ENCODE peak calls at places on chromosomes 1 and 21, in six cellular contexts. E, T, X, M, H and I are unnamed samples.

GRCh38 chr1:207805841-207806421 is 54.1 kb downstream of the CD46 start:
- DNase-seq in X (peak), M (no peak), E (peak), T (no peak), H (no peak), I (peak)

GRCh38 chr1:163120372-163120771 is 51.2 kb downstream of the RGS4 start:
- DNase-seq in T (no peak), H (no peak), X (no peak), M (no peak), E (no peak), I (no peak)

GRCh38 chr1:78177708-78178270 is 132.0 kb downstream of the GIPC2 start:
- DNase-seq in E (no peak), M (no peak), T (no peak), X (no peak), H (no peak), I (no peak)

GRCh38 chr1:50358962-50359361 is 64.3 kb downstream of the DMRTA2 start:
- DNase-seq in H (no peak), M (no peak), X (no peak), E (no peak), T (no peak), I (no peak)

GRCh38 chr21:27261676-27262075 is 294.8 kb upstream of the ADAMTS5 start:
- DNase-seq in T (no peak), E (no peak), H (no peak), X (no peak), M (no peak), I (no peak)

GRCh38 chr1:22131875-22132486 is 10.9 kb downstream of the WNT4 start:
- DNase-seq in T (peak), E (peak), X (peak), M (peak), H (no peak), I (no peak)

GRCh38 chr1:156012051-156012817 is 8.5 kb downstream of the SSR2 start:
- DNase-seq in E (no peak), H (peak), X (no peak), T (no peak), M (no peak), I (no peak)

GRCh38 chr1:38940339-38941047 is 1.1 kb downstream of the RHBDL2 start:
- DNase-seq in H (no peak), M (no peak), E (no peak), X (no peak), T (no peak), I (no peak)

GRCh38 chr1:241808265-241808664 is 39.7 kb upstream of the EXO1 start:
- DNase-seq in M (no peak), E (no peak), X (no peak), T (no peak), H (no peak), I (peak)

GRCh38 chr1:85321237-85321964 is 45.0 kb upstream of the BCL10 start:
- DNase-seq in M (no peak), H (no peak), X (no peak), T (no peak), E (no peak), I (peak)

GRCh38 chr1:51768971-51769601 is 109.4 kb downstream of the NRDC start:
- DNase-seq in T (peak), E (peak), X (peak), M (peak), H (no peak), I (peak)

GRCh38 chr1:116740726-116741125 is 13.5 kb upstream of the CD2 start:
- DNase-seq in H (no peak), T (no peak), X (no peak), E (no peak), M (no peak), I (no peak)

GRCh38 chr21:34744801-34745200 is 76.0 kb downstream of the CLIC6 start:
- DNase-seq in H (no peak), T (no peak), E (no peak), M (no peak), X (no peak), I (no peak)

GRCh38 chr1:111448482-111448917 is 556 bp downstream of the WDR77 start:
- DNase-seq in E (peak), T (peak), X (peak), H (no peak), M (no peak), I (peak)

GRCh38 chr1:106439475-106439874 is 617.0 kb upstream of the PRMT6 start:
- DNase-seq in X (no peak), T (no peak), H (no peak), M (no peak), E (no peak), I (no peak)

GRCh38 chr1:58627221-58627620 is 50.2 kb upstream of the TACSTD2 start:
- DNase-seq in E (no peak), X (no peak), M (no peak), H (no peak), T (no peak), I (peak)

GRCh38 chr1:188170935-188171334 is 1342.2 kb downstream of the PLA2G4A start:
- DNase-seq in M (no peak), E (no peak), T (no peak), X (no peak), H (no peak), I (no peak)

GRCh38 chr1:67433830-67434229 is 3.6 kb upstream of the SERBP1 start:
- DNase-seq in M (no peak), H (no peak), E (no peak), T (no peak), X (no peak), I (no peak)

GRCh38 chr1:1047407-1047806 is 26.7 kb downstream of the RNF223 start:
- DNase-seq in H (no peak), E (no peak), T (no peak), X (no peak), M (no peak), I (no peak)

GRCh38 chr1:9289090-9289534 is 3.6 kb upstream of the SPSB1 start:
- DNase-seq in X (peak), T (peak), E (no peak), M (peak), H (peak), I (peak)

GRCh38 chr1:66282343-66282852 is 251.6 kb upstream of the SGIP1 start:
- DNase-seq in X (no peak), T (no peak), M (no peak), E (no peak), H (peak), I (peak)

GRCh38 chr1:160114085-160114484 is 1.5 kb upstream of the ATP1A2 start:
- DNase-seq in X (no peak), E (no peak), M (no peak), H (no peak), T (no peak), I (no peak)

GRCh38 chr1:150065184-150065871 is 2.2 kb upstream of the VPS45 start:
- DNase-seq in X (no peak), H (no peak), M (no peak), T (no peak), E (no peak), I (peak)

DNA sequence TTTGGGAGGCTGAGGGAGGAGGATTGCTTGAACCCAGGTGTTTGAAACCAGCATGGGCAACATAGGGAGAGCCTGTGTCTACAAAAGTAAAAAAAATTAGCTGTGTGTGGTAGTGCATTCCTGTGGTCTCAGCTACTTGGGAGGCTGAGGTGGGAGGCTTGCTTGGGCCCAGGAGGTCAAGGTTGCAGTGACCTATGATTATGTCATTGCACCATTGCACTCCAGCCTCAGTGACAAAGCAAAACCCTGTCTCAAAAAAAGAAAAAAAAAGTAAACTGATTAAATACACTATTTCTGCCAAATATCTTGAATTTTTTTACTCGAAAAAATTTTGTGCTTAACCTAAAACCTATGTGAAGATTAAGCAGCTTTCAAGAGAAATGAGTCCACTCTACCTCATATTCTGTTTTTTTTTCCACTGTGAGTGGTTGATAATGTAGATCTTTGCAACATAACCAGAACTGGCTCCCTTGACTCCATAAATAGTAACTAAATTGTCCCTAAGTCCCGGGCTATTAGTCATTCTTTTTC is 19.4 kb upstream of the ZNF281 start:
- DNase-seq in M (peak), X (no peak), E (no peak), H (no peak), T (no peak), I (peak)
- TF ChIP-seq BHLHE40 in M (no peak), X (no peak), E (no peak), H (no peak), T (no peak), I (no peak)

DNA sequence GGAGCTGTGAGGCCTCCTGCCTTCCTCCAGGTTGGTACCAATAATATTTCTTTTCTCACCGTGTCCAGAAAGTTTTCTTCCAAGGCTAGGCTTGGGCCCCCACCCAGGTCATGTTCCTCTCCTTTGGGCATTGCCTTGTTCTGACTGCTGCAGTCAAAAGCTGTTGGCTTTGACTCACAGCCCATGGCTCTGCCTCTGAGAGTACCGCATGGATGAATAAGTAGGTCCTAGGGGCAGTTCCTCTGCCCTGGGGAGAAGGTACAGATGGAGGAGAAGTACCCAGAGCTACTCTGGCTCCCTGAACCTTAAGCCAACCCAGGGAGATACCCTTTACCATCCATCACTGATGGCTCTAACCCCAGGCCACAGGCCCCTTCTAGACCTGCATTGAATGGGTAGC is 115.0 kb downstream of the NAV1 start:
- DNase-seq in H (no peak), E (no peak), X (no peak), M (no peak), T (no peak), I (no peak)
- TF ChIP-seq BHLHE40 in H (no peak), E (no peak), X (no peak), M (no peak), T (no peak), I (no peak)

GRCh38 chr1:61244114-61244513 is 161.8 kb downstream of the NFIA start:
- DNase-seq in H (no peak), X (no peak), E (no peak), M (no peak), T (no peak), I (peak)
- TF ChIP-seq BHLHE40 in H (no peak), X (no peak), E (no peak), M (no peak), T (no peak), I (no peak)

GRCh38 chr1:53551428-53551995 is 92.3 kb downstream of the DMRTB1 start:
- DNase-seq in X (no peak), T (no peak), E (no peak), H (no peak), M (no peak), I (no peak)
- TF ChIP-seq BHLHE40 in X (no peak), T (no peak), E (no peak), H (no peak), M (no peak), I (no peak)

DNA sequence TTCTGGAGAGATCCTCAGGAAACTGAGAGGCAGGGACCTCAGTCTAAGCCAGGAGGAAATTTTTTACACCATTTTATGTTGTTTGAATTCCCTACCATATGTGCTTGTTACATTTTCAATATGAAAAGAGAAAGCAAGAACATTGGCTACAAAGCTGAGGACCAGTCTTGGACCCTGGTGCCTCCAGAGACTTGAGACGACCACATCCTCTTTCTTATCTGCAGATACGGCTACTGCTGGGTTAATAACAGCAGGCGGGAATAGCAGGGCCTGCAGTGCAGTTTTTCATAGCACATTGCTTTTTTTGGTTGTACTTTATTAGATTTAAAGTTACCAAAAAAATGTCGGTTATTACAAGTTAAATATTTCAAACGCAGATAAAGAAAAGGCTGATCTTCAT is 3.9 kb downstream of the KDM4A start:
- DNase-seq in M (no peak), E (no peak), X (peak), H (peak), T (no peak), I (no peak)
- TF ChIP-seq BHLHE40 in M (no peak), E (no peak), X (no peak), H (no peak), T (no peak), I (no peak)

GRCh38 chr1:40895601-40896000 is 33.4 kb upstream of the CITED4 start:
- DNase-seq in M (no peak), E (no peak), T (no peak), H (no peak), X (no peak), I (no peak)
- TF ChIP-seq BHLHE40 in M (no peak), E (no peak), T (no peak), H (no peak), X (no peak), I (no peak)

GRCh38 chr1:47763456-47764171 is 233.6 kb downstream of the TRABD2B start:
- DNase-seq in E (no peak), T (no peak), X (no peak), M (no peak), H (no peak), I (peak)

GRCh38 chr1:47766832-47767740 is 230.1 kb downstream of the TRABD2B start:
- DNase-seq in T (no peak), X (no peak), M (peak), H (no peak), E (no peak), I (no peak)

GRCh38 chr1:47764461-47765046 is 232.6 kb downstream of the TRABD2B start:
- DNase-seq in E (no peak), H (no peak), X (no peak), M (no peak), T (no peak), I (no peak)

GRCh38 chr1:47765742-47766485 is 231.3 kb downstream of the TRABD2B start:
- DNase-seq in H (no peak), T (no peak), X (no peak), M (no peak), E (no peak), I (no peak)

DNA sequence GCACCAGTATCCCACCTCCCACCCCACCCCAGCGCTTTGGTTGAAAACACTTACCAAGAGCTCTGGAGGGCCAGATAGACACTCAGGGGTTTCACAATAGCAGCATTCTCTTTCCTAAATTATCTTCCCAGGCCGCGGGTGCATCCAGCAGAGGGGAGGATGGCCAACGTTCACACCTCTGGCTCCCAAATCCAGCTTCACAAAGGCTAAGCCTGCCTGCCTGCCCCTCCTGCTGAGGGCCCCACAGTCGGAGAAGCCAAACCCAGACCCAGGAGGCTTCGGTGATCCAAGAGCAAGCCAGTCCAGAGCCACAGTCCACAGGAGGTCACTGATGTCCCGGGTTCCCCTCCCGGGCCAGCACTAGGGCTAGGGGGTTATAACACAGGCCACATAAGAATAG is 231.9 kb downstream of the TRABD2B start:
- DNase-seq in X (no peak), H (no peak), M (no peak), E (no peak), T (no peak), I (no peak)
- TF ChIP-seq BHLHE40 in X (no peak), H (no peak), M (no peak), E (no peak), T (no peak), I (no peak)

GRCh38 chr1:25727819-25728286 is 72.1 kb upstream of the SELENON start:
- DNase-seq in E (no peak), T (no peak), H (no peak), X (no peak), M (peak), I (peak)
- TF ChIP-seq BHLHE40 in E (no peak), T (no peak), H (no peak), X (no peak), M (no peak), I (no peak)

DNA sequence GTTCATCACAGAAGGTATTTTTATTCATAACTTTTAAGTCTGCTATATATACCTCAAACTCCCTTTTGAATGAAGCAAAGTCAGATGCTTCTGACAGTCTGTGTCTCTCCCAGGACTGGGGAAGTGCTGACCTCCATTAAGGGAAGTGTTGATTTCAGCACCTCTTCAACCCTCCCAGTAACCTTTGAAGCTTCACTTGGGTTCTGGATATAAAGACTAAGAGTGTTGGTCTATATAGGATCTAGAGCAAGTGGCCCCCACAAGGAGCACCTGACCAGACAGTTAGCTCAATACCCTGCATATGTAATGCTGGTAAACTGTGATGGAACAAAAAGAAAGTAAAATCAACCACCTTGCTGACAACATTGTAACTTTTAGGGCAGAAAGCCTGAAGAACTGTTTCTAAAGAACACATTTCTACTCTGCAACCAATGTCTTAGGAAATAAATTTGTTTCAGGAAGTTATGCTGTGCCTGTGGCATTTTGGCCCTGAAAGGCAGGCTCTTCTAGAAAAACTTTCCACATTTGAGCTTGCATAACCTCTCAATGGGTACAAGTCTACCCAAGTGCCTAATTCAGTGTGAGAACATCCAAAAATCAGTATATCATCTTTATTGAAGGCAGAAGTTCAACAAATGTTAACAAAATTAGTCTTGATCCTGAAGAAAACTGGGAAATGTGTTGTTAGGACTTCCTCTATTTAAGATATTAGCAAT is 865 bp upstream of the PTPN22 start:
- DNase-seq in X (no peak), E (no peak), H (no peak), T (no peak), M (no peak), I (no peak)
- TF ChIP-seq BHLHE40 in X (no peak), E (no peak), H (no peak), T (no peak), M (no peak), I (no peak)

DNA sequence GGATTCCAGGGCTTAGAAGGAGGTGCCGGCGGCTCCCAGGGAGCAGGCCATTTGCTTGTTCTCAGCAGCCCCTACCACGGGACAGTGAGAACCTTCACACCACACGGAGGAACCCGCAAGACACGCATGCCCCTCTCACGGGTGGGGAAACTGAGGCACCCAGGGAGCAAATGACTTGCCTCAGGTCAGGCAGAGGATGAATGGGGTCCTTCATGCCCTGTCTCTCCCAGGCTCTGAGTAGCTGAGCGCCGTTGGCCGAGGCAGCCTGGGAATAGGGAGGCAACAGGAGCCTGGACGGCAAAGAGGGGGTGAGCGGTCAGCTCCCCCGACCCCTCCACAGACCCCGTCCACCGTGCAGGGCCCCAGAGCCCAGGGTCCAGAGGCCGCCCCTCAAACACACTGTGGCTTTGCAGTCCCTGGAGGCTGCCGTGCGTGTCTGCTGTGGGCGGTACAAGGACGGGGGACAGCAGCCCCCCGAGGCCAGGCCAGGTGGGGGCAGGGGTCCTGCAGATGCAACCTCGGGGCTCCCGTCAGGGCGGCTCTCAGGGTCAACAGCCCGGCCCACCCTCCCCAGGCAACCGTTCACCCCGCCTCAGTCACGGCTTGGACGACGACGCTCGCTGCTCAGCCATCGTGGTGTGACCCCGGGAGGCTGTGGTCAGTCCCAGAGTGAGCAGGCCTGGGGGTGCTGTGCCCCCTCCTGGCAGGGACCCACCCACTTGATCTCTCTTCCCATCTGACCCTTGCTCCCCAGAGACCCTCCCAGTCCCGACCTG is 15.9 kb upstream of the COL6A2 start:
- DNase-seq in X (no peak), M (no peak), T (no peak), E (no peak), H (no peak), I (no peak)
- TF ChIP-seq BHLHE40 in X (no peak), M (no peak), T (no peak), E (no peak), H (no peak), I (no peak)